ENCODE peak calls at places on chromosomes 12 and 14, in four cellular contexts. H is right cardiac atrium; G is CD4-positive, alpha-beta T cell; A is neural progenitor cell. K is an unnamed sample. For H3K9me3, the result is how much of the 10 kb centered on the place peaks cover.

GRCh38 chr14:55129086-55129427 is at the start of gene LGALS3:
- DNase-seq in H (peak), G (no peak), A (peak), K (peak)

GRCh38 chr14:76525106-76525825 is 149.3 kb downstream of the ESRRB start:
- DNase-seq in H (no peak), G (no peak), A (peak), K (no peak)

GRCh38 chr14:68711551-68712437 is 81.1 kb downstream of the ZFP36L1 start:
- DNase-seq in H (no peak), G (no peak), A (no peak), K (no peak)

GRCh38 chr12:109461049-109461845 is 15.9 kb downstream of the KCTD10 start:
- DNase-seq in H (peak), G (no peak), A (no peak), K (no peak)

GRCh38 chr12:47304161-47304560 is 224.4 kb upstream of the AMIGO2 start:
- DNase-seq in H (no peak), G (no peak), A (no peak), K (no peak)

GRCh38 chr12:104381721-104382480 is 74.8 kb upstream of the CHST11 start:
- DNase-seq in H (peak), G (peak), A (peak), K (peak)

GRCh38 chr12:15496738-15497137 is 174.4 kb downstream of the PTPRO start:
- DNase-seq in H (no peak), G (no peak), A (no peak), K (no peak)

GRCh38 chr14:41285193-41285748 is 321.4 kb upstream of the LRFN5 start:
- DNase-seq in H (peak), G (no peak), A (peak), K (peak)

GRCh38 chr12:124428136-124428791 is 133.4 kb downstream of the RFLNA start:
- DNase-seq in H (peak), G (no peak), A (no peak), K (peak)

GRCh38 chr12:24996102-24996797 is 47.3 kb upstream of the BCAT1 start:
- DNase-seq in H (no peak), G (no peak), A (no peak), K (no peak)

GRCh38 chr12:5789469-5789968 is 155.5 kb downstream of the ANO2 start:
- DNase-seq in H (no peak), G (no peak), A (no peak), K (no peak)

GRCh38 chr12:84994436-84994835 is 41.6 kb downstream of the TSPAN19 start:
- DNase-seq in H (no peak), G (no peak), A (no peak), K (no peak)

GRCh38 chr14:75277000-75277795 is 1.4 kb upstream of the FOS start:
- DNase-seq in H (peak), G (peak), A (peak), K (peak)

GRCh38 chr12:47808049-47808448 is 11.7 kb downstream of the HDAC7 start:
- DNase-seq in H (no peak), G (peak), A (no peak), K (no peak)

GRCh38 chr12:6476496-6476895 is 6.0 kb upstream of the VAMP1 start:
- DNase-seq in H (no peak), G (no peak), A (no peak), K (no peak)

GRCh38 chr14:54814076-54814475 is 88.5 kb downstream of the GCH1 start:
- DNase-seq in H (no peak), G (no peak), A (no peak), K (peak)

GRCh38 chr14:96264850-96265249 is 8.8 kb downstream of the BDKRB1 start:
- DNase-seq in H (no peak), G (no peak), A (peak), K (no peak)

GRCh38 chr12:112126916-112127315 is 1.6 kb downstream of the TRAFD1 start:
- DNase-seq in H (no peak), G (no peak), A (no peak), K (no peak)

GRCh38 chr12:13564266-13564810 is 367.8 kb downstream of the EMP1 start:
- DNase-seq in H (no peak), G (no peak), A (no peak), K (no peak)

GRCh38 chr14:66645716-66646115 is 137.8 kb downstream of the GPHN start:
- DNase-seq in H (no peak), G (no peak), A (no peak), K (no peak)

GRCh38 chr14:101254805-101255764 is 306.2 kb upstream of the DIO3 start:
- DNase-seq in H (no peak), G (no peak), A (no peak), K (peak)

GRCh38 chr14:76844223-76844622 is 18.0 kb downstream of the LRRC74A start:
- DNase-seq in H (peak), G (peak), A (peak), K (peak)

GRCh38 chr12:42091769-42092168 is 52.9 kb downstream of the GXYLT1 start:
- DNase-seq in H (no peak), G (no peak), A (peak), K (no peak)

GRCh38 chr12:122955151-122955550 is 11.1 kb downstream of the ABCB9 start:
- DNase-seq in H (no peak), G (no peak), A (no peak), K (no peak)
- H3K9me3 ChIP-seq in H (under half), G (under half), A (under half), K (under half)

GRCh38 chr14:35032562-35032961 is 13.5 kb upstream of the FAM177A1 start:
- DNase-seq in H (no peak), G (no peak), A (no peak), K (no peak)
- H3K9me3 ChIP-seq in H (under half), G (under half), A (under half), K (under half)

DNA sequence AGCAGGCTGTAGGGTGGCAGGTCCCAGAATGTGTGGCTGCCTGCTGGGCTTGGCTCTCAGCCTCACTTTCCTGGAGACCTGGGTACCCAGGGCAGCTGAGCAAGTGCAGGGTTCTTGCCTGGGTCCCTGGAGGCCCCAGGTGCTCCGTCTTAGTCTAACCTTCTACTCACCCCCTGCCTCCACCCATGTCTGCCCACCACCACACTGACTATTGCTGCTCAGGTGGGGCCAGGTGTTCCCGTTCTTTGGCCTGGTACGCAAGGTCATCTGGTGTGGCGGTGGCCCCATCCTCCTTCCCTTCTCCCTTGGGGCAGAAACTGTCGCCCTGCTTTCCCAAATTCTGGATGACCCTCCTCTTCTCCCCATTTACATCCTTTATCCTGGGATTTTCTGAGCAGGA is 319.9 kb downstream of the TMEM121 start:
- DNase-seq in H (peak), G (no peak), A (no peak), K (no peak)
- H3K9me3 ChIP-seq in H (under half), G (under half), A (under half), K (under half)

DNA sequence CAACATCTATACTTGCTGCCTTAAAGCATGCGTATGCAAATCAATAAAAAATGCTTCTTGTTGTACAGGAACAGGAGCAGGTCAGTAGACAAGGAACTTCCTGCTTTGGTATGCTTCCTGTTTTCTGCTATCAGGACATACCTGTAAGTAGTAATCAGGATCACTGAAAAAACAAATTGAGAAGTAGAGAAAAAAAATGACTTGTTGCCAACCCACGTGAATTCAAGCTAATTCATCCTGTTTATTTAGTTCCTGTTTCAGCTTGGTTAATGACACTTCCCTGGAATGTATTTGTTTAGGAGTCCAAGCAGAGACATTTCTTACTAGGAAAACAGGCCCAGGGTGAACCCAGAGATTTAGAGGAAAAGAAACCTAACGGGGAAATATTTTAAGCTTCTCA is 124.3 kb downstream of the PAWR start:
- DNase-seq in H (no peak), G (no peak), A (no peak), K (no peak)
- H3K9me3 ChIP-seq in H (under half), G (under half), A (under half), K (under half)

GRCh38 chr12:34333337-34333736 is 311.0 kb downstream of the ALG10 start:
- DNase-seq in H (no peak), G (no peak), A (no peak), K (no peak)
- H3K9me3 ChIP-seq in H (under half), G (under half), A (under half), K (under half)

DNA sequence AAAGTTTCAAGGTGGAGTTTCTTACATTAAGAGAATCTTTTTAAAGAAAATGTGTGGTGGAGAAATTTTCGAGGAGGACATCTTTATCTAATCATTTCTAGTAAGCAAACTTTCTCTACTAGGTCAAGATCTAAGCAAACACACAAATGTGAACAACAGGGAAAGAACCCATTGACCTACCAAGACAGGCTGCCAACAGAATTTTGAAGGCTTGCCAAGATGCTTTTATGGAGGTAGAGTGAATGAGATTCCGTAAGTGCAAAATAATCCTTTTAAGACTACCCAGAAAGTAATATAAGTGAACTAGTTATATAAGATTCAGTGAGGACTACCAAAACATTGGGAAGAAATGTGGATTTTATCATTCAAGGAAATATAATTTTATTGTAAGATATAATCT is 357.1 kb upstream of the PDE3A start:
- DNase-seq in H (no peak), G (no peak), A (no peak), K (no peak)
- H3K9me3 ChIP-seq in H (under half), G (under half), A (under half), K (under half)

K was measured in testis.